ENCODE peak calls at places on chromosomes 16 and 17, in four cellular contexts. H is choroid plexus epithelial cell, I is progenitor cell of endocrine pancreas, Q is GM06990. S is an unnamed sample.

GRCh38 chr16:48684148-48684547 is 74.2 kb upstream of the N4BP1 start:
- DNase-seq in I (no peak), H (no peak), Q (no peak), S (no peak)

GRCh38 chr16:88034770-88035169 is 83.5 kb downstream of the BANP start:
- DNase-seq in I (no peak), Q (no peak), H (no peak), S (no peak)

GRCh38 chr16:15811778-15812750 is 44.8 kb downstream of the MYH11 start:
- DNase-seq in Q (no peak), H (peak; percentile 87), I (no peak), S (peak; percentile 74)

GRCh38 chr16:77443834-77444460 is 9.1 kb upstream of the ADAMTS18 start:
- DNase-seq in Q (no peak), H (no peak), I (no peak), S (no peak)

GRCh38 chr17:58242171-58242784 is 3.9 kb downstream of the LPO start:
- DNase-seq in H (no peak), Q (no peak), I (no peak), S (no peak)

GRCh38 chr17:63826468-63827001 is 696 bp upstream of the PSMC5 start:
- DNase-seq in I (no peak), Q (peak; percentile 79), H (peak; percentile 67), S (no peak)

GRCh38 chr16:74625500-74626350 is 18.8 kb upstream of the GLG1 start:
- DNase-seq in Q (no peak), I (no peak), H (no peak), S (no peak)

GRCh38 chr16:58586340-58587030 is 43.1 kb downstream of the CNOT1 start:
- DNase-seq in Q (no peak), I (no peak), H (no peak), S (no peak)

GRCh38 chr17:66791337-66791736 is 43.6 kb upstream of the CACNG5 start:
- DNase-seq in Q (no peak), H (no peak), I (no peak), S (no peak)

GRCh38 chr17:76643553-76644148 is at the start of gene ST6GALNAC1:
- DNase-seq in I (no peak), Q (no peak), H (no peak), S (peak; percentile 88)

GRCh38 chr17:31248986-31249385 is 48.1 kb downstream of the OMG start:
- DNase-seq in H (peak; percentile 69), I (no peak), Q (no peak), S (no peak)

GRCh38 chr16:4990415-4990814 is 32.3 kb downstream of the SEC14L5 start:
- DNase-seq in I (no peak), H (no peak), Q (no peak), S (no peak)

GRCh38 chr17:7403043-7403901 is 625 bp downstream of the TMEM256 start:
- DNase-seq in Q (no peak), H (peak; percentile 13), I (no peak), S (no peak)

GRCh38 chr17:337866-338265 is 14.7 kb downstream of the RPH3AL start:
- DNase-seq in I (no peak), H (no peak), Q (no peak), S (no peak)

GRCh38 chr16:57538235-57538711 is 1.9 kb upstream of the CCDC102A start:
- DNase-seq in H (no peak), Q (peak; percentile 52), I (no peak), S (no peak)

GRCh38 chr17:13736915-13737314 is 135.2 kb upstream of the HS3ST3A1 start:
- DNase-seq in I (no peak), Q (no peak), H (no peak), S (no peak)

GRCh38 chr17:53626286-53626685 is 196.4 kb upstream of the KIF2B start:
- DNase-seq in I (no peak), H (peak; percentile 13), Q (no peak), S (no peak)

GRCh38 chr17:76444518-76445311 is 8.2 kb downstream of the UBE2O start:
- DNase-seq in I (no peak), H (peak; percentile 37), Q (no peak), S (no peak)

GRCh38 chr17:66507103-66507923 is 204.9 kb downstream of the PRKCA start:
- DNase-seq in H (peak; percentile 84), I (no peak), Q (no peak), S (no peak)

GRCh38 chr17:75645501-75645888 is 12.3 kb downstream of the SMIM5 start:
- DNase-seq in I (no peak), H (peak; percentile 92), Q (no peak), S (no peak)

GRCh38 chr17:55303008-55303493 is 38.3 kb downstream of the HLF start:
- DNase-seq in Q (no peak), H (no peak), I (no peak), S (no peak)

GRCh38 chr17:65463242-65463641 is 98.2 kb downstream of the AXIN2 start:
- DNase-seq in I (no peak), H (peak; percentile 83), Q (no peak), S (no peak)

GRCh38 chr16:31427441-31428276 is 501 bp downstream of the COX6A2 start:
- DNase-seq in I (no peak), Q (no peak), H (peak; percentile 29), S (no peak)

GRCh38 chr17:2174471-2175293 is 119.8 kb downstream of the HIC1 start:
- DNase-seq in Q (no peak), I (no peak), H (peak; percentile 99), S (peak; percentile 59)

GRCh38 chr16:4846503-4846900 is 586 bp downstream of the GLYR1 start:
- DNase-seq in Q (peak; percentile 66), I (peak; percentile 32), H (peak; percentile 64), S (no peak)

GRCh38 chr17:5608696-5609095 is 24.4 kb upstream of the NLRP1 start:
- DNase-seq in Q (no peak), I (no peak), H (no peak), S (no peak)

GRCh38 chr16:74563828-74564263 is 43.1 kb downstream of the GLG1 start:
- DNase-seq in H (peak; percentile 48), Q (no peak), I (no peak), S (no peak)

GRCh38 chr16:82609140-82609539 is 17.6 kb upstream of the CDH13 start:
- DNase-seq in Q (no peak), I (no peak), H (no peak), S (no peak)

GRCh38 chr17:17156107-17156506 is 50.0 kb downstream of the PLD6 start:
- DNase-seq in H (peak; percentile 64), Q (no peak), I (no peak), S (no peak)

GRCh38 chr17:58632324-58633314 is 59.2 kb downstream of the TEX14 start:
- DNase-seq in H (no peak), Q (peak; percentile 13), I (no peak), S (no peak)

GRCh38 chr16:3087243-3087791 is 11.8 kb downstream of the ZSCAN10 start:
- DNase-seq in I (no peak), H (no peak), Q (no peak), S (no peak)
- TF ChIP-seq CTCF in I (peak; percentile 23), H (peak; percentile 32), Q (peak; percentile 34), S (no peak)

GRCh38 chr17:9529033-9529748 is 46.4 kb downstream of the STX8 start:
- DNase-seq in Q (no peak), I (no peak), H (peak; percentile 69), S (no peak)
- TF ChIP-seq CTCF in Q (peak; percentile 62), I (peak; percentile 59), H (peak; percentile 77), S (peak; percentile 56)

GRCh38 chr17:42129109-42129837 is 6.7 kb downstream of the HSPB9 start:
- DNase-seq in Q (no peak), I (no peak), H (no peak), S (no peak)
- TF ChIP-seq CTCF in Q (no peak), I (no peak), H (no peak), S (no peak)

DNA sequence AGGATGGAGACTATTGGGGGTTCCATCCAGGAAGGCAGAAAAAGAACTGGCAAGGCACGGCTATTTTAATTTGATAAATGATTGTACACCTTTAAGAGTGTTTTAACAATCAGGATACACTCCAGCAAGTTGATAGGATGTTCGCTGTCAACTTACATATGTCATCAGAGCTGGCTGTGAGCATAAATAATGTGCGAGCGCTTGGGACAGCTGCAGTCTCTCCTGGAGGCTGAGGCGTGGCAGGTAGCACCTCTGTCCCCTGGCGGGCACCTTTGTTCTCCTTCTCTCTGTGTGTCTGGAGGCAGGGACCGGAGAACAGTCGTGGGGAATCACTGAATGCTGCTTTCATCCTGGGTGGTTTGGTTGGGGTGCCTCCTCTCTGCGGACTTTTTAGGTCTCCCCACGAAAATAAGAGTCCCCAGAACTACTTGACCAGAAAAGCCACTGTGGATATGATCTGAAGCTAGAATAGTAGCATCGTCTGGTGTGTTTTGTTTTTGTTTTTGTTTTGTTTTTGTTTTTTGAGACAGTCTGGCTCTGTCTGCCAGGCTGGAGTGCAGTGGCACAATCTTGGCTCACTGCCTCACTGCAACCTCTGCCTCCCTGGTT is 9.4 kb downstream of the BAHCC1 start:
- DNase-seq in I (no peak), Q (no peak), H (no peak), S (no peak)
- TF ChIP-seq CTCF in I (no peak), Q (no peak), H (no peak), S (no peak)

GRCh38 chr17:35479271-35479670 is 30.7 kb upstream of the SLFN13 start:
- DNase-seq in H (no peak), I (no peak), Q (no peak), S (no peak)
- TF ChIP-seq CTCF in H (no peak), I (no peak), Q (no peak), S (no peak)

DNA sequence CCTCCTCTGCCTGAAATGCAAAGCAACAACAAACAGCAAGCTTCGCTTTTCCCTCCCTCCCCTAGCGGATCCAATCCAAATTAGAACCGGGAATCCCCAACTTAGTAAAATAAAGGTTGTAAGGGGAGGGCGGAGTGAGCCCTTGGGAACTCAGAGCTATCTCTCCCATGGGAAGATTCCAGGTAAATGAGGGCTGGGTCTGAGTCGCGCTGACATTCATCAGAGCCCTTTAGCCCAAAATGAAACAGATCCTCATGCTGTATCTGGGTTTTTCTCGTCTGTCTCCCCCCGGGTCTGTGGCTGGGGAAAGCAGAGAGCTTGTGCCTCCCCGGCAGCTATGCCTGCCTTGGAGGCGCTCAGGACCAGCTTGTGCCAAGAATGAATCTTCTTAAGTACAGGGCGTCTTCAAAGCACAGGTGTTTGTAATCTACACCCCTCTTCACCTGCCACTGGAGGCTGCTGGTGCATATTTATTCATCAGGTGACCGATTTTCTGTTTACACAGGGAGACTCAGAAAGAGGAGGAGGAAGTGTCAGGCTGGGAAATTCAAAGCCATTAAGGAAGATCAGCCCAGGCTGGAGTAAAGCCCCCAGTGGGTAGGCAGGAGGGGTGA is 55.0 kb upstream of the GSE1 start:
- DNase-seq in H (no peak), I (no peak), Q (no peak), S (peak; percentile 93)
- TF ChIP-seq CTCF in H (no peak), I (peak; percentile 4), Q (peak; percentile 9), S (peak; percentile 49)

S was measured in LNCaP clone FGC.